ENCODE peak calls at places on chromosomes 13 and 19, in five cellular contexts. Y is ovary, A is fibroblast of lung, U is AG09309, I is HL-60. Z is an unnamed sample.

GRCh38 chr19:35124098-35125060 is 8.8 kb downstream of the FXYD3 start:
- DNase-seq in Y (peak), I (peak), U (peak), A (peak), Z (peak)

GRCh38 chr13:110323172-110323851 is 16.2 kb downstream of the COL4A2 start:
- DNase-seq in I (no peak), Y (no peak), A (peak), U (no peak), Z (no peak)

GRCh38 chr19:34345934-34346333 is 19.1 kb upstream of the GPI start:
- DNase-seq in I (peak), Y (peak), U (no peak), A (peak), Z (peak)

GRCh38 chr19:39934584-39935233 is at the start of gene FCGBP:
- DNase-seq in U (no peak), A (no peak), I (no peak), Y (no peak), Z (no peak)

GRCh38 chr19:11197291-11198174 is at the start of gene KANK2:
- DNase-seq in I (peak), A (peak), Y (peak), U (no peak), Z (peak)

GRCh38 chr13:100825551-100825950 is 151.0 kb upstream of the TMTC4 start:
- DNase-seq in I (no peak), Y (no peak), A (peak), U (peak), Z (peak)

GRCh38 chr19:8473652-8474476 is 28.6 kb downstream of the PRAM1 start:
- DNase-seq in A (no peak), I (no peak), Y (no peak), U (no peak), Z (no peak)

GRCh38 chr19:4647676-4648644 is 8.6 kb downstream of the TNFAIP8L1 start:
- DNase-seq in Y (no peak), A (no peak), U (no peak), I (no peak), Z (no peak)

GRCh38 chr19:14146789-14147216 is 10.4 kb upstream of the ASF1B start:
- DNase-seq in A (peak), I (peak), Y (no peak), U (peak), Z (peak)

GRCh38 chr19:19514215-19514633 is 1.1 kb downstream of the TSSK6 start:
- DNase-seq in Y (peak), U (no peak), I (no peak), A (peak), Z (no peak)

GRCh38 chr19:29404951-29405727 is 120.7 kb upstream of the VSTM2B start:
- DNase-seq in U (no peak), I (no peak), A (no peak), Y (peak), Z (no peak)

GRCh38 chr13:99501952-99502310 is 659 bp downstream of the TM9SF2 start:
- DNase-seq in I (peak), Y (no peak), U (no peak), A (peak), Z (no peak)

GRCh38 chr13:105991622-105992254 is 543.7 kb downstream of the EFNB2 start:
- DNase-seq in U (peak), A (peak), I (no peak), Y (no peak), Z (peak)

GRCh38 chr19:6387372-6387771 is 5.6 kb downstream of the GTF2F1 start:
- DNase-seq in U (no peak), Y (no peak), I (no peak), A (no peak), Z (no peak)

GRCh38 chr19:17847538-17848366 is at the start of gene JAK3:
- DNase-seq in Y (peak), U (no peak), A (peak), I (no peak), Z (no peak)
- TF ChIP-seq CTCF in Y (no peak), U (no peak), A (no peak), I (no peak), Z (no peak)

GRCh38 chr19:49113762-49114629 is at the start of gene LIN7B:
- DNase-seq in A (peak), I (peak), Y (peak), U (no peak), Z (peak)
- TF ChIP-seq CTCF in A (no peak), I (peak), Y (peak), U (peak), Z (peak)

GRCh38 chr19:18339703-18340102 is 695 bp upstream of the PGPEP1 start:
- DNase-seq in U (no peak), A (no peak), I (peak), Y (no peak), Z (no peak)
- TF ChIP-seq CTCF in U (peak), A (peak), I (peak), Y (no peak), Z (no peak)

DNA sequence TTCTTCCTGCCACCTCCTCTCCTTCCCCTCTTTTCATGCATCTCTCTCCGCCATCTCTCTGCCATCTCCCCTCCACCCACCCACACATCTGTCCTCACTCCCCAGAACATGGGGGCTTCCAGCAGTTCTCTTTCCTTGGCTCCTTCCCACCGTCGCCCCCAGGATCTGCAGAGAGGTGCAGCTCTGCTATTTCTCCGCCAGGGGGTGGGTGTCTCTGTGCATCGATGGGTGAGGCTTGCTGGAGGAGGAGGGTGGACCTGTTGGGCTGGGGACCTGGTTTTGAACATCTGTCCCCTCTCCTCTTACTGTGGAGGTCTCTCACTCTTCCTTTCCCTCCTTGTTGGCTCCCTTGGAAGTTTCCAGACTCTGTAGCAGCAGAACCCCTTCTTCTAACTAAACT is 51.7 kb downstream of the MYH14 start:
- DNase-seq in U (no peak), Y (no peak), A (no peak), I (no peak), Z (no peak)
- TF ChIP-seq CTCF in U (peak), Y (no peak), A (no peak), I (no peak), Z (no peak)

Z was measured in MCF 10A.